ENCODE peak calls at places on chromosomes 7 and 10, in four cellular contexts. Y is K562, G is HepG2, E is GM12878. W is an unnamed sample.

GRCh38 chr10:60433684-60434083 is 44.0 kb upstream of the ANK3 start:
- DNase-seq in E (no peak), G (no peak), Y (no peak), W (no peak)

GRCh38 chr10:91296471-91296870 is 76.0 kb downstream of the PCGF5 start:
- DNase-seq in E (no peak), Y (peak), G (peak), W (no peak)

GRCh38 chr10:119374236-119374635 is 166.9 kb downstream of the GRK5 start:
- DNase-seq in G (no peak), E (no peak), Y (no peak), W (no peak)

GRCh38 chr10:17162828-17163227 is 33.2 kb upstream of the CUBN start:
- DNase-seq in Y (no peak), E (no peak), G (no peak), W (no peak)

GRCh38 chr10:21944727-21945386 is 58.7 kb downstream of the DNAJC1 start:
- DNase-seq in Y (peak), G (no peak), E (no peak), W (no peak)

GRCh38 chr10:132133449-132134291 is 53.1 kb upstream of the DPYSL4 start:
- DNase-seq in Y (no peak), G (no peak), E (no peak), W (no peak)

GRCh38 chr7:129530881-129531391 is 28.6 kb downstream of the SMKR1 start:
- DNase-seq in E (no peak), Y (no peak), G (peak), W (no peak)

GRCh38 chr7:73717991-73718405 is 1.5 kb downstream of the STX1A start:
- DNase-seq in Y (no peak), E (no peak), G (no peak), W (no peak)

GRCh38 chr7:18426564-18427226 is 68.9 kb upstream of the HDAC9 start:
- DNase-seq in E (no peak), Y (no peak), G (no peak), W (no peak)

GRCh38 chr7:7956531-7957221 is 11.9 kb upstream of the GLCCI1 start:
- DNase-seq in G (no peak), E (no peak), Y (no peak), W (no peak)

GRCh38 chr10:16612148-16612742 is 90.6 kb upstream of the C1QL3 start:
- DNase-seq in Y (peak), E (no peak), G (peak), W (peak)

GRCh38 chr10:90930070-90930837 is 9.4 kb upstream of the ANKRD1 start:
- DNase-seq in Y (no peak), E (no peak), G (peak), W (no peak)

GRCh38 chr7:47816647-47817046 is 131.6 kb downstream of the PKD1L1 start:
- DNase-seq in E (no peak), G (peak), Y (no peak), W (no peak)

GRCh38 chr10:1381339-1381738 is 325.2 kb downstream of the WDR37 start:
- DNase-seq in E (no peak), G (no peak), Y (no peak), W (no peak)

GRCh38 chr10:91694170-91694794 is 61.4 kb upstream of the PPP1R3C start:
- DNase-seq in E (no peak), G (peak), Y (peak), W (no peak)

GRCh38 chr10:100008708-100009282 is 952 bp downstream of the DNMBP start:
- DNase-seq in Y (no peak), G (no peak), E (no peak), W (no peak)

GRCh38 chr10:11110499-11110898 is 92.8 kb downstream of the CELF2 start:
- DNase-seq in Y (no peak), E (no peak), G (no peak), W (no peak)

GRCh38 chr10:18737236-18737635 is 78.0 kb downstream of the ARL5B start:
- DNase-seq in G (no peak), E (no peak), Y (no peak), W (no peak)

GRCh38 chr7:17526621-17527020 is 228.2 kb downstream of the AHR start:
- DNase-seq in Y (no peak), E (no peak), G (no peak), W (no peak)

GRCh38 chr7:134126937-134127848 is at the start of gene LRGUK:
- DNase-seq in Y (peak), G (peak), E (peak), W (peak)

GRCh38 chr10:84415539-84416244 is 87.3 kb downstream of the CCSER2 start:
- DNase-seq in G (no peak), Y (no peak), E (no peak), W (no peak)

GRCh38 chr10:85995791-85996190 is 370.8 kb downstream of the GRID1 start:
- DNase-seq in E (peak), Y (peak), G (peak), W (peak)

GRCh38 chr10:128097783-128098182 is 28.4 kb downstream of the MKI67 start:
- DNase-seq in Y (no peak), G (no peak), E (no peak), W (no peak)

GRCh38 chr10:122845783-122846332 is at the start of gene CUZD1:
- DNase-seq in E (no peak), G (no peak), Y (no peak), W (peak)

GRCh38 chr10:15558136-15558535 is 161.6 kb downstream of the ITGA8 start:
- DNase-seq in E (no peak), G (no peak), Y (no peak), W (no peak)

GRCh38 chr10:133008196-133008595 is 65.8 kb upstream of the CFAP46 start:
- DNase-seq in Y (no peak), E (no peak), G (no peak), W (no peak)

DNA sequence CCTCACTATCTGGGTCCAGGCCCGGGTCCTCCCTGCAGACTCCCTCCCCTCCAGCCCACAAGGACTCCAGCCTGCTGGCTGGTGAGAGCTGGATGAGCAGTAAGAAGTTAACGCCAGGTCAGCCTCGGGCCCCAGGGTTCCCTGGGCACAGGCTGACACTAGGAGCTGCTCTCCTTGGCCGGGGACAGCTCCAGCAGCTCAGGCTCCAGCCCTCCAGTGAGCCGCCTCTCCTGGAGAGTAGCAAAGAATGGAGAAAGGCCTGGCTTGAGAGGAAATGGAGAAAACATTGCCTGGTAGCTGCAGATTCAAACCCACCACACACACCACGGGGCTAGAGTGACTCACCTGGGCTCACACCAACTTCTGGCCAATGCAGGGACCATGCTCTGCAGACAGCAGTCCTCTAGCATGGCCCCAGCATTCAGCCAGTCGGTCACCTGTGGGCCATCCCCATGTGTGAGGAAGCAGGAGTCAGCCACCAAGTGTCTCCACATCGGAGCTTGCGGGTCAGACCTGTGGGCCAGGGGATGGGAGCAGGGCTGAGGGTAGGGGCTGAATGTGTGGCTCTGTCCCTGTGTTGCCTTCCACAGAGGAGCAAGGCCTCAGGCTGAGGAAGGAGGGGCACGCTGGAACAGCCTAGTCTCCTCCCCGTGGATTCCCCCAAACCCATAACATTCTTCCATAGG is 6.5 kb downstream of the SAP25 start:
- DNase-seq in E (no peak), Y (no peak), G (no peak), W (no peak)
- TF ChIP-seq CBFB in E (no peak), Y (peak), G (no peak), W (no peak)

GRCh38 chr7:25597881-25598456 is 369.7 kb upstream of the NPVF start:
- DNase-seq in G (peak), E (no peak), Y (no peak), W (no peak)
- TF ChIP-seq CBFB in G (no peak), E (no peak), Y (no peak), W (no peak)

GRCh38 chr10:71531485-71532446 is 135.0 kb downstream of the CDH23 start:
- DNase-seq in E (no peak), G (no peak), Y (no peak), W (no peak)

GRCh38 chr10:71536332-71536731 is 139.6 kb downstream of the CDH23 start:
- DNase-seq in E (no peak), G (no peak), Y (no peak), W (no peak)

GRCh38 chr10:71532878-71533277 is 136.2 kb downstream of the CDH23 start:
- DNase-seq in G (no peak), E (no peak), Y (no peak), W (no peak)

GRCh38 chr10:71534552-71535158 is 137.9 kb downstream of the CDH23 start:
- DNase-seq in G (no peak), Y (no peak), E (no peak), W (no peak)

GRCh38 chr10:71533936-71534335 is 137.2 kb downstream of the CDH23 start:
- DNase-seq in G (no peak), Y (no peak), E (no peak), W (no peak)
- TF ChIP-seq CBFB in G (no peak), Y (no peak), E (no peak), W (no peak)

GRCh38 chr7:95883208-95883607 is 110.9 kb downstream of the DYNC1I1 start:
- DNase-seq in E (no peak), G (no peak), Y (no peak), W (no peak)
- TF ChIP-seq CBFB in E (no peak), G (no peak), Y (no peak), W (no peak)